ENCODE peak calls at places on chromosomes 2 and 18, in five cellular contexts. One of them, this sample, is unnamed.

GRCh38 chr2:134420256-134420655 is 166.4 kb downstream of the MGAT5 start:
- DNase-seq in thoracic aorta: no peak
- DNase-seq in stomach: no peak
- DNase-seq in transverse colon: no peak
- DNase-seq in tibial artery: no peak
- DNase-seq in this sample: no peak

GRCh38 chr2:173851256-173851655 is 113.9 kb downstream of the SP3 start:
- DNase-seq in thoracic aorta: peak; percentile 33
- DNase-seq in stomach: no peak
- DNase-seq in transverse colon: no peak
- DNase-seq in tibial artery: peak; percentile 68
- DNase-seq in this sample: no peak

GRCh38 chr2:81276595-81276994 is 972.0 kb upstream of the LRRTM1 start:
- DNase-seq in thoracic aorta: no peak
- DNase-seq in stomach: no peak
- DNase-seq in transverse colon: no peak
- DNase-seq in tibial artery: no peak
- DNase-seq in this sample: no peak

GRCh38 chr2:219296631-219297391 is 12.4 kb downstream of the PTPRN start:
- DNase-seq in thoracic aorta: no peak
- DNase-seq in stomach: peak; percentile 5
- DNase-seq in transverse colon: no peak
- DNase-seq in tibial artery: no peak
- DNase-seq in this sample: no peak

GRCh38 chr2:113324684-113325160 is 46.0 kb upstream of the PAX8 start:
- DNase-seq in thoracic aorta: no peak
- DNase-seq in stomach: peak; percentile 50
- DNase-seq in transverse colon: peak; percentile 58
- DNase-seq in tibial artery: no peak
- DNase-seq in this sample: peak; percentile 57

GRCh38 chr2:237596518-237596855 is 6.0 kb upstream of the RAB17 start:
- DNase-seq in thoracic aorta: no peak
- DNase-seq in stomach: no peak
- DNase-seq in transverse colon: no peak
- DNase-seq in tibial artery: no peak
- DNase-seq in this sample: peak; percentile 58

GRCh38 chr2:191441761-191442160 is 196.6 kb downstream of the MYO1B start:
- DNase-seq in thoracic aorta: no peak
- DNase-seq in stomach: no peak
- DNase-seq in transverse colon: no peak
- DNase-seq in tibial artery: no peak
- DNase-seq in this sample: no peak

GRCh38 chr2:100008960-100009359 is 133.4 kb downstream of the AFF3 start:
- DNase-seq in thoracic aorta: no peak
- DNase-seq in stomach: no peak
- DNase-seq in transverse colon: no peak
- DNase-seq in tibial artery: no peak
- DNase-seq in this sample: no peak

GRCh38 chr2:191933307-191934105 is 86.6 kb upstream of the CAVIN2 start:
- DNase-seq in thoracic aorta: no peak
- DNase-seq in stomach: no peak
- DNase-seq in transverse colon: peak; percentile 34
- DNase-seq in tibial artery: no peak
- DNase-seq in this sample: peak; percentile 7

GRCh38 chr2:77487074-77487803 is 34.9 kb downstream of the LRRTM4 start:
- DNase-seq in thoracic aorta: no peak
- DNase-seq in stomach: no peak
- DNase-seq in transverse colon: no peak
- DNase-seq in tibial artery: no peak
- DNase-seq in this sample: no peak

GRCh38 chr2:40797115-40797514 is 345.2 kb upstream of the SLC8A1 start:
- DNase-seq in thoracic aorta: no peak
- DNase-seq in stomach: no peak
- DNase-seq in transverse colon: no peak
- DNase-seq in tibial artery: no peak
- DNase-seq in this sample: peak; percentile 90

GRCh38 chr2:189379287-189379630 is 62.0 kb upstream of the WDR75 start:
- DNase-seq in thoracic aorta: no peak
- DNase-seq in stomach: no peak
- DNase-seq in transverse colon: no peak
- DNase-seq in tibial artery: no peak
- DNase-seq in this sample: no peak

GRCh38 chr18:46575851-46576250 is 81.2 kb downstream of the LOXHD1 start:
- DNase-seq in thoracic aorta: no peak
- DNase-seq in stomach: no peak
- DNase-seq in transverse colon: no peak
- DNase-seq in tibial artery: no peak
- DNase-seq in this sample: no peak

GRCh38 chr2:175726213-175726612 is 275.9 kb downstream of the LNPK start:
- DNase-seq in thoracic aorta: no peak
- DNase-seq in stomach: no peak
- DNase-seq in transverse colon: no peak
- DNase-seq in tibial artery: no peak
- DNase-seq in this sample: no peak

GRCh38 chr2:77270433-77270832 is 251.7 kb downstream of the LRRTM4 start:
- DNase-seq in thoracic aorta: no peak
- DNase-seq in stomach: no peak
- DNase-seq in transverse colon: no peak
- DNase-seq in tibial artery: no peak
- DNase-seq in this sample: no peak

GRCh38 chr2:157325786-157326185 is at the start of gene ERMN:
- DNase-seq in thoracic aorta: no peak
- DNase-seq in stomach: no peak
- DNase-seq in transverse colon: no peak
- DNase-seq in tibial artery: no peak
- DNase-seq in this sample: no peak

GRCh38 chr2:215918901-215919585 is 94.3 kb downstream of the MREG start:
- DNase-seq in thoracic aorta: no peak
- DNase-seq in stomach: no peak
- DNase-seq in transverse colon: no peak
- DNase-seq in tibial artery: no peak
- DNase-seq in this sample: no peak

GRCh38 chr2:230976671-230977171 is 19.2 kb upstream of the SPATA3 start:
- DNase-seq in thoracic aorta: no peak
- DNase-seq in stomach: no peak
- DNase-seq in transverse colon: no peak
- DNase-seq in tibial artery: no peak
- DNase-seq in this sample: peak; percentile 48

GRCh38 chr2:189037518-189037917 is 63.3 kb downstream of the COL3A1 start:
- DNase-seq in thoracic aorta: no peak
- DNase-seq in stomach: no peak
- DNase-seq in transverse colon: no peak
- DNase-seq in tibial artery: no peak
- DNase-seq in this sample: no peak

GRCh38 chr18:52348209-52348608 is 8.2 kb downstream of the DCC start:
- DNase-seq in thoracic aorta: no peak
- DNase-seq in stomach: no peak
- DNase-seq in transverse colon: no peak
- DNase-seq in tibial artery: no peak
- DNase-seq in this sample: peak; percentile 12

GRCh38 chr2:149601141-149601796 is 13.7 kb upstream of the MMADHC start:
- DNase-seq in thoracic aorta: no peak
- DNase-seq in stomach: no peak
- DNase-seq in transverse colon: no peak
- DNase-seq in tibial artery: no peak
- DNase-seq in this sample: no peak

GRCh38 chr2:174007010-174007409 is 41.8 kb upstream of the SP3 start:
- DNase-seq in thoracic aorta: no peak
- DNase-seq in stomach: no peak
- DNase-seq in transverse colon: no peak
- DNase-seq in tibial artery: no peak
- DNase-seq in this sample: no peak

GRCh38 chr2:213187386-213187785 is 36.0 kb upstream of the IKZF2 start:
- DNase-seq in thoracic aorta: no peak
- DNase-seq in stomach: no peak
- DNase-seq in transverse colon: no peak
- DNase-seq in tibial artery: no peak
- DNase-seq in this sample: no peak

GRCh38 chr2:158754303-158754611 is 40.9 kb upstream of the DAPL1 start:
- DNase-seq in thoracic aorta: no peak
- DNase-seq in stomach: no peak
- DNase-seq in transverse colon: no peak
- DNase-seq in tibial artery: no peak
- DNase-seq in this sample: no peak

GRCh38 chr2:16218161-16218560 is 277.8 kb downstream of the MYCN start:
- DNase-seq in thoracic aorta: no peak
- DNase-seq in stomach: no peak
- DNase-seq in transverse colon: no peak
- DNase-seq in tibial artery: no peak
- DNase-seq in this sample: no peak
- H3K9me3 ChIP-seq in thoracic aorta: no peaks in the 10 kb centered on the region
- H3K9me3 ChIP-seq in stomach: no peaks in the 10 kb centered on the region
- H3K9me3 ChIP-seq in transverse colon: no peaks in the 10 kb centered on the region
- H3K9me3 ChIP-seq in tibial artery: no peaks in the 10 kb centered on the region
- H3K9me3 ChIP-seq in this sample: no peaks in the 10 kb centered on the region

GRCh38 chr2:101848790-101849410 is 142.9 kb upstream of the IL1R2 start:
- DNase-seq in thoracic aorta: no peak
- DNase-seq in stomach: no peak
- DNase-seq in transverse colon: no peak
- DNase-seq in tibial artery: no peak
- DNase-seq in this sample: no peak

GRCh38 chr2:101850450-101850849 is 141.3 kb upstream of the IL1R2 start:
- DNase-seq in thoracic aorta: no peak
- DNase-seq in stomach: no peak
- DNase-seq in transverse colon: no peak
- DNase-seq in tibial artery: no peak
- DNase-seq in this sample: no peak

GRCh38 chr2:101846973-101847372 is 144.8 kb upstream of the IL1R2 start:
- DNase-seq in thoracic aorta: no peak
- DNase-seq in stomach: no peak
- DNase-seq in transverse colon: no peak
- DNase-seq in tibial artery: no peak
- DNase-seq in this sample: no peak

GRCh38 chr2:101850991-101851390 is 140.8 kb upstream of the IL1R2 start:
- DNase-seq in thoracic aorta: no peak
- DNase-seq in stomach: no peak
- DNase-seq in transverse colon: no peak
- DNase-seq in tibial artery: no peak
- DNase-seq in this sample: no peak

GRCh38 chr2:101847661-101848339 is 144.0 kb upstream of the IL1R2 start:
- DNase-seq in thoracic aorta: no peak
- DNase-seq in stomach: no peak
- DNase-seq in transverse colon: no peak
- DNase-seq in tibial artery: no peak
- DNase-seq in this sample: no peak
- H3K36me3 ChIP-seq in thoracic aorta: no peaks in the 10 kb centered on the region
- H3K36me3 ChIP-seq in stomach: peaks cover 73% of the 10 kb centered on the region
- H3K36me3 ChIP-seq in transverse colon: no peaks in the 10 kb centered on the region
- H3K36me3 ChIP-seq in tibial artery: peaks cover 7% of the 10 kb centered on the region
- H3K36me3 ChIP-seq in this sample: peaks cover 11% of the 10 kb centered on the region

GRCh38 chr18:55401638-55402191 is 186.3 kb downstream of the TCF4 start:
- DNase-seq in thoracic aorta: no peak
- DNase-seq in stomach: no peak
- DNase-seq in transverse colon: no peak
- DNase-seq in tibial artery: peak; percentile 33
- DNase-seq in this sample: no peak

GRCh38 chr18:55403555-55403954 is 184.4 kb downstream of the TCF4 start:
- DNase-seq in thoracic aorta: no peak
- DNase-seq in stomach: no peak
- DNase-seq in transverse colon: no peak
- DNase-seq in tibial artery: no peak
- DNase-seq in this sample: no peak

GRCh38 chr18:55400590-55401274 is 187.3 kb downstream of the TCF4 start:
- DNase-seq in thoracic aorta: no peak
- DNase-seq in stomach: no peak
- DNase-seq in transverse colon: no peak
- DNase-seq in tibial artery: no peak
- DNase-seq in this sample: no peak

GRCh38 chr18:55402731-55403405 is 185.1 kb downstream of the TCF4 start:
- DNase-seq in thoracic aorta: no peak
- DNase-seq in stomach: no peak
- DNase-seq in transverse colon: no peak
- DNase-seq in tibial artery: no peak
- DNase-seq in this sample: no peak

GRCh38 chr18:55401275-55401620 is 186.7 kb downstream of the TCF4 start:
- DNase-seq in thoracic aorta: no peak
- DNase-seq in stomach: no peak
- DNase-seq in transverse colon: no peak
- DNase-seq in tibial artery: no peak
- DNase-seq in this sample: no peak
- H3K27ac ChIP-seq in thoracic aorta: peak overlapping the region; percentile 56
- H3K27ac ChIP-seq in stomach: peak overlapping the region; percentile 74
- H3K27ac ChIP-seq in transverse colon: peak overlapping the region; percentile 78
- H3K27ac ChIP-seq in tibial artery: peak overlapping the region; percentile 53
- H3K27ac ChIP-seq in this sample: peak overlapping the region; percentile 78

DNA sequence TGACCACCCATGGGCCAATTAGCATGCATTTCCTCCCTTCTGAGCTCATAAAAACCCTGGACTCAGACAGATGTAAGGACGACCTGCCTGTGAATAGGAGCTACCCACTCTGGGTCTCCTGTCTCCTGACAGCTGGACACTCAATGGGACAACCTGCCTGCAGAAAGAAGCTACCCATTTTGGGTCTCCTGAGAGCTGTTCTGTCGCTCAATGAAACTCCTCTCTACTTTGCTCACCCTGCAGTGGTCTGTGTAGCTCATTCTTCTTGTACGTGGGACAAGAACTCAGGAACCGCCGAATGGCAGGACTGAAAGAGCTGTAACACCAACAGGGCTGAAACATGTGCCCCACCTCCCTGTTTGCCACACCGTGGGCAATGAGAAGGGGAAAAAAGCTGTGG is 60.3 kb upstream of the DYNC1I2 start:
- DNase-seq in thoracic aorta: no peak
- DNase-seq in stomach: no peak
- DNase-seq in transverse colon: no peak
- DNase-seq in tibial artery: no peak
- DNase-seq in this sample: no peak
- H3K9me3 ChIP-seq in thoracic aorta: peaks cover 5% of the 10 kb centered on the region
- H3K9me3 ChIP-seq in stomach: peaks cover 41% of the 10 kb centered on the region
- H3K9me3 ChIP-seq in transverse colon: peaks cover 11% of the 10 kb centered on the region
- H3K9me3 ChIP-seq in tibial artery: no peaks in the 10 kb centered on the region
- H3K9me3 ChIP-seq in this sample: no peaks in the 10 kb centered on the region

GRCh38 chr2:135651717-135652116 is 89.9 kb upstream of the UBXN4 start:
- DNase-seq in thoracic aorta: no peak
- DNase-seq in stomach: no peak
- DNase-seq in transverse colon: no peak
- DNase-seq in tibial artery: no peak
- DNase-seq in this sample: no peak

GRCh38 chr2:135650721-135651120 is 90.9 kb upstream of the UBXN4 start:
- DNase-seq in thoracic aorta: no peak
- DNase-seq in stomach: no peak
- DNase-seq in transverse colon: no peak
- DNase-seq in tibial artery: no peak
- DNase-seq in this sample: no peak

GRCh38 chr2:135647836-135648579 is 93.6 kb upstream of the UBXN4 start:
- DNase-seq in thoracic aorta: no peak
- DNase-seq in stomach: no peak
- DNase-seq in transverse colon: no peak
- DNase-seq in tibial artery: no peak
- DNase-seq in this sample: no peak
- H3K36me3 ChIP-seq in thoracic aorta: peaks cover 18% of the 10 kb centered on the region
- H3K36me3 ChIP-seq in stomach: peaks cover 48% of the 10 kb centered on the region
- H3K36me3 ChIP-seq in transverse colon: no peaks in the 10 kb centered on the region
- H3K36me3 ChIP-seq in tibial artery: peaks cover 55% of the 10 kb centered on the region
- H3K36me3 ChIP-seq in this sample: no peaks in the 10 kb centered on the region

GRCh38 chr2:38315707-38316333 is 61.3 kb downstream of the ATL2 start:
- DNase-seq in thoracic aorta: no peak
- DNase-seq in stomach: no peak
- DNase-seq in transverse colon: no peak
- DNase-seq in tibial artery: no peak
- DNase-seq in this sample: peak; percentile 49
- H3K27ac ChIP-seq in thoracic aorta: no peak overlapping the region
- H3K27ac ChIP-seq in stomach: no peak overlapping the region
- H3K27ac ChIP-seq in transverse colon: peak overlapping the region; percentile 53
- H3K27ac ChIP-seq in tibial artery: no peak overlapping the region
- H3K27ac ChIP-seq in this sample: no peak overlapping the region

GRCh38 chr2:241822264-241822623 is 13.3 kb downstream of the NEU4 start:
- DNase-seq in thoracic aorta: no peak
- DNase-seq in stomach: no peak
- DNase-seq in transverse colon: no peak
- DNase-seq in tibial artery: no peak
- DNase-seq in this sample: no peak
- H3K9me3 ChIP-seq in thoracic aorta: peaks cover 2% of the 10 kb centered on the region
- H3K9me3 ChIP-seq in stomach: peaks cover 11% of the 10 kb centered on the region
- H3K9me3 ChIP-seq in transverse colon: peaks cover 2% of the 10 kb centered on the region
- H3K9me3 ChIP-seq in tibial artery: no peaks in the 10 kb centered on the region
- H3K9me3 ChIP-seq in this sample: no peaks in the 10 kb centered on the region

This sample was measured in small intestine.